ENCODE peak calls at places on chromosomes 6 and 20, in six cellular contexts. One of them, this sample, is unnamed.

GRCh38 chr6:105397987-105398386 is 4.9 kb downstream of the PREP start:
- DNase-seq in body of pancreas: no peak
- DNase-seq in cardiac muscle cell: peak
- DNase-seq in CD8-positive, alpha-beta T cell: no peak
- DNase-seq in astrocyte of the cerebellum: no peak
- DNase-seq in stomach: no peak
- DNase-seq in this sample: no peak

GRCh38 chr6:45970326-45970725 is 45.3 kb downstream of the CLIC5 start:
- DNase-seq in stomach: no peak
- DNase-seq in CD8-positive, alpha-beta T cell: no peak
- DNase-seq in body of pancreas: no peak
- DNase-seq in cardiac muscle cell: no peak
- DNase-seq in astrocyte of the cerebellum: no peak
- DNase-seq in this sample: peak

GRCh38 chr6:151067684-151068596 is 171.8 kb upstream of the AKAP12 start:
- DNase-seq in cardiac muscle cell: no peak
- DNase-seq in body of pancreas: peak
- DNase-seq in astrocyte of the cerebellum: peak
- DNase-seq in stomach: peak
- DNase-seq in CD8-positive, alpha-beta T cell: no peak
- DNase-seq in this sample: peak

GRCh38 chr6:44227138-44227770 is 3.9 kb downstream of the SLC29A1 start:
- DNase-seq in body of pancreas: no peak
- DNase-seq in cardiac muscle cell: no peak
- DNase-seq in CD8-positive, alpha-beta T cell: no peak
- DNase-seq in stomach: no peak
- DNase-seq in astrocyte of the cerebellum: no peak
- DNase-seq in this sample: no peak

GRCh38 chr6:139050770-139051313 is 22.3 kb downstream of the ABRACL start:
- DNase-seq in stomach: no peak
- DNase-seq in CD8-positive, alpha-beta T cell: no peak
- DNase-seq in astrocyte of the cerebellum: no peak
- DNase-seq in cardiac muscle cell: no peak
- DNase-seq in body of pancreas: no peak
- DNase-seq in this sample: no peak

GRCh38 chr20:62524486-62524885 is 48.7 kb upstream of the GATA5 start:
- DNase-seq in cardiac muscle cell: peak
- DNase-seq in astrocyte of the cerebellum: no peak
- DNase-seq in CD8-positive, alpha-beta T cell: no peak
- DNase-seq in stomach: no peak
- DNase-seq in body of pancreas: no peak
- DNase-seq in this sample: no peak

GRCh38 chr6:135196739-135197510 is 15.8 kb downstream of the MYB start:
- DNase-seq in stomach: no peak
- DNase-seq in CD8-positive, alpha-beta T cell: no peak
- DNase-seq in body of pancreas: no peak
- DNase-seq in cardiac muscle cell: no peak
- DNase-seq in astrocyte of the cerebellum: no peak
- DNase-seq in this sample: no peak

GRCh38 chr6:148831064-148831463 is 84.2 kb downstream of the UST start:
- DNase-seq in body of pancreas: no peak
- DNase-seq in cardiac muscle cell: no peak
- DNase-seq in CD8-positive, alpha-beta T cell: no peak
- DNase-seq in stomach: no peak
- DNase-seq in astrocyte of the cerebellum: no peak
- DNase-seq in this sample: no peak

GRCh38 chr6:15996030-15996429 is 132.9 kb upstream of the MYLIP start:
- DNase-seq in cardiac muscle cell: no peak
- DNase-seq in CD8-positive, alpha-beta T cell: no peak
- DNase-seq in astrocyte of the cerebellum: no peak
- DNase-seq in body of pancreas: no peak
- DNase-seq in stomach: no peak
- DNase-seq in this sample: no peak

GRCh38 chr20:44218441-44218840 is 7.9 kb upstream of the OSER1 start:
- DNase-seq in astrocyte of the cerebellum: no peak
- DNase-seq in CD8-positive, alpha-beta T cell: no peak
- DNase-seq in cardiac muscle cell: no peak
- DNase-seq in stomach: no peak
- DNase-seq in body of pancreas: no peak
- DNase-seq in this sample: no peak

GRCh38 chr6:156905801-156906200 is 128.6 kb downstream of the ARID1B start:
- DNase-seq in stomach: no peak
- DNase-seq in cardiac muscle cell: no peak
- DNase-seq in CD8-positive, alpha-beta T cell: no peak
- DNase-seq in astrocyte of the cerebellum: no peak
- DNase-seq in body of pancreas: no peak
- DNase-seq in this sample: no peak

GRCh38 chr6:130724089-130724488 is 103.1 kb upstream of the SMLR1 start:
- DNase-seq in CD8-positive, alpha-beta T cell: no peak
- DNase-seq in stomach: no peak
- DNase-seq in cardiac muscle cell: no peak
- DNase-seq in body of pancreas: no peak
- DNase-seq in astrocyte of the cerebellum: no peak
- DNase-seq in this sample: no peak

GRCh38 chr20:34993941-34994508 is 38.4 kb downstream of the MYH7B start:
- DNase-seq in body of pancreas: no peak
- DNase-seq in astrocyte of the cerebellum: no peak
- DNase-seq in CD8-positive, alpha-beta T cell: no peak
- DNase-seq in cardiac muscle cell: no peak
- DNase-seq in stomach: no peak
- DNase-seq in this sample: no peak

GRCh38 chr6:2197177-2197671 is 48.2 kb downstream of the GMDS start:
- DNase-seq in body of pancreas: no peak
- DNase-seq in astrocyte of the cerebellum: no peak
- DNase-seq in cardiac muscle cell: no peak
- DNase-seq in stomach: no peak
- DNase-seq in CD8-positive, alpha-beta T cell: no peak
- DNase-seq in this sample: no peak

GRCh38 chr6:161798844-161799394 is 525.1 kb upstream of the AGPAT4 start:
- DNase-seq in astrocyte of the cerebellum: no peak
- DNase-seq in cardiac muscle cell: no peak
- DNase-seq in stomach: no peak
- DNase-seq in CD8-positive, alpha-beta T cell: no peak
- DNase-seq in body of pancreas: no peak
- DNase-seq in this sample: no peak

GRCh38 chr6:113495521-113495920 is 361.6 kb upstream of the MARCKS start:
- DNase-seq in body of pancreas: no peak
- DNase-seq in cardiac muscle cell: no peak
- DNase-seq in astrocyte of the cerebellum: peak
- DNase-seq in stomach: no peak
- DNase-seq in CD8-positive, alpha-beta T cell: no peak
- DNase-seq in this sample: no peak

GRCh38 chr6:33162471-33162870 is 29.8 kb downstream of the COL11A2 start:
- DNase-seq in CD8-positive, alpha-beta T cell: no peak
- DNase-seq in astrocyte of the cerebellum: no peak
- DNase-seq in stomach: no peak
- DNase-seq in body of pancreas: no peak
- DNase-seq in cardiac muscle cell: no peak
- DNase-seq in this sample: no peak

GRCh38 chr6:18748314-18748713 is 361.2 kb downstream of the RNF144B start:
- DNase-seq in CD8-positive, alpha-beta T cell: no peak
- DNase-seq in astrocyte of the cerebellum: no peak
- DNase-seq in cardiac muscle cell: no peak
- DNase-seq in body of pancreas: no peak
- DNase-seq in stomach: no peak
- DNase-seq in this sample: no peak

GRCh38 chr6:26199773-26200728 is 112.8 kb downstream of the HFE start:
- DNase-seq in CD8-positive, alpha-beta T cell: no peak
- DNase-seq in cardiac muscle cell: no peak
- DNase-seq in astrocyte of the cerebellum: no peak
- DNase-seq in stomach: no peak
- DNase-seq in body of pancreas: no peak
- DNase-seq in this sample: no peak

GRCh38 chr6:35304299-35304698 is 6.7 kb downstream of the DEF6 start:
- DNase-seq in cardiac muscle cell: no peak
- DNase-seq in astrocyte of the cerebellum: no peak
- DNase-seq in CD8-positive, alpha-beta T cell: no peak
- DNase-seq in body of pancreas: no peak
- DNase-seq in stomach: no peak
- DNase-seq in this sample: no peak

GRCh38 chr6:46244670-46245069 is 73.9 kb upstream of the ENPP5 start:
- DNase-seq in astrocyte of the cerebellum: no peak
- DNase-seq in stomach: no peak
- DNase-seq in cardiac muscle cell: peak
- DNase-seq in CD8-positive, alpha-beta T cell: no peak
- DNase-seq in body of pancreas: no peak
- DNase-seq in this sample: no peak

GRCh38 chr20:51750037-51750769 is 18.0 kb downstream of the ATP9A start:
- DNase-seq in stomach: peak
- DNase-seq in astrocyte of the cerebellum: peak
- DNase-seq in body of pancreas: peak
- DNase-seq in cardiac muscle cell: no peak
- DNase-seq in CD8-positive, alpha-beta T cell: no peak
- DNase-seq in this sample: peak

GRCh38 chr20:5509803-5510202 is 193.0 kb upstream of the PROKR2 start:
- DNase-seq in body of pancreas: no peak
- DNase-seq in cardiac muscle cell: no peak
- DNase-seq in stomach: no peak
- DNase-seq in CD8-positive, alpha-beta T cell: no peak
- DNase-seq in astrocyte of the cerebellum: no peak
- DNase-seq in this sample: no peak

GRCh38 chr20:58274384-58274783 is 35.1 kb upstream of the RAB22A start:
- DNase-seq in body of pancreas: no peak
- DNase-seq in CD8-positive, alpha-beta T cell: no peak
- DNase-seq in cardiac muscle cell: no peak
- DNase-seq in astrocyte of the cerebellum: no peak
- DNase-seq in stomach: no peak
- DNase-seq in this sample: no peak
- H3K4me3 ChIP-seq in body of pancreas: no peak
- H3K4me3 ChIP-seq in CD8-positive, alpha-beta T cell: no peak
- H3K4me3 ChIP-seq in cardiac muscle cell: no peak
- H3K4me3 ChIP-seq in astrocyte of the cerebellum: no peak
- H3K4me3 ChIP-seq in stomach: no peak
- H3K4me3 ChIP-seq in this sample: no peak

DNA sequence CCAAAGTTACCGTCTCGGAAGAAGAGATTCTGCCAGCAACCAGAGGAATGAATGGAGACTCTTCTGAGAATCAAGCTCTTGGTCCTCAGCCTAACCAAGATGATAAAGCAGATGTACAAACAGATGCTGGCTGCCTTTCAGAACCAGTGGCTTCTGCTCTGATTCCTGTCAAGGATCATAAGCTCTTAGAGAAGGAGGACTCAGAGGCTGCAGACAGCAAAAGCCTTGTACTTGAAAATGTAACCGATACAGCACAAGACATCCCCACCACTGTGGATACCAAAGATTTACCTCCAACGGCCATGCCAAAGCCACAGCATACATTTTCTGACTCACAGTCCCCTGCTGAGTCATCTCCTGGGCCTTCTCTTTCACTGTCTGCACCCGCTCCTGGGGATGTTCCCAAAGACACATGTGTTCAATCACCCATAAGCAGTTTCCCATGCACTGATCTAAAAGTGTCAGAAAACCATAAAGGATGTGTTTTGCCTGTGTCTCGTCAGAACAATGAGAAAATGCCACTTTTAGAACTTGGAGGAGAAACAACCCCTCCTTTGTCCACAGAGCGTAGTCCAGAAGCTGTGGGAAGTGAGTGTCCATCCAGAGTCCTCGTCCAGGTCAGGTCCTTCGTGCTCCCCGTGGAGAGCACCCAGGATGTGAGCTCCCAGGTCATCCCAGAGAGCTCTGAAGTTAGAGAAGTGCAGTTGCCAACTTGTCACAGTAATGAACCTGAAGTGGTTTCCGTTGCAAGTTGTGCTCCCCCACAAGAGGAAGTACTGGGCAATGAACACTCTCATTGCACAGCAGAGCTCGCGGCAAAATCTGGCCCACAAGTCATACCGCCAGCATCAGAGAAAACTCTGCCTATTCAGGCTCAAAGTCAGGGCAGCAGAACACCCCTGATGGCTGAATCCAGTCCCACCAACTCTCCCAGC is 109.6 kb downstream of the RTN4IP1 start:
- DNase-seq in astrocyte of the cerebellum: peak
- DNase-seq in stomach: peak
- DNase-seq in body of pancreas: no peak
- DNase-seq in CD8-positive, alpha-beta T cell: peak
- DNase-seq in cardiac muscle cell: no peak
- DNase-seq in this sample: peak
- H3K4me3 ChIP-seq in astrocyte of the cerebellum: peak
- H3K4me3 ChIP-seq in stomach: no peak
- H3K4me3 ChIP-seq in body of pancreas: no peak
- H3K4me3 ChIP-seq in CD8-positive, alpha-beta T cell: peak
- H3K4me3 ChIP-seq in cardiac muscle cell: no peak
- H3K4me3 ChIP-seq in this sample: no peak

GRCh38 chr20:63846938-63847373 is 14.3 kb upstream of the ABHD16B start:
- DNase-seq in stomach: no peak
- DNase-seq in astrocyte of the cerebellum: no peak
- DNase-seq in body of pancreas: no peak
- DNase-seq in cardiac muscle cell: no peak
- DNase-seq in CD8-positive, alpha-beta T cell: no peak
- DNase-seq in this sample: no peak

GRCh38 chr20:63848003-63848911 is 13.0 kb upstream of the ABHD16B start:
- DNase-seq in CD8-positive, alpha-beta T cell: no peak
- DNase-seq in stomach: no peak
- DNase-seq in body of pancreas: no peak
- DNase-seq in cardiac muscle cell: no peak
- DNase-seq in astrocyte of the cerebellum: no peak
- DNase-seq in this sample: no peak

GRCh38 chr20:63847374-63848002 is 13.8 kb upstream of the ABHD16B start:
- DNase-seq in stomach: no peak
- DNase-seq in cardiac muscle cell: no peak
- DNase-seq in astrocyte of the cerebellum: no peak
- DNase-seq in body of pancreas: no peak
- DNase-seq in CD8-positive, alpha-beta T cell: no peak
- DNase-seq in this sample: no peak

GRCh38 chr20:63844384-63845025 is 13.4 kb upstream of the ZBTB46 start:
- DNase-seq in CD8-positive, alpha-beta T cell: no peak
- DNase-seq in cardiac muscle cell: no peak
- DNase-seq in astrocyte of the cerebellum: no peak
- DNase-seq in stomach: no peak
- DNase-seq in body of pancreas: no peak
- DNase-seq in this sample: no peak

DNA sequence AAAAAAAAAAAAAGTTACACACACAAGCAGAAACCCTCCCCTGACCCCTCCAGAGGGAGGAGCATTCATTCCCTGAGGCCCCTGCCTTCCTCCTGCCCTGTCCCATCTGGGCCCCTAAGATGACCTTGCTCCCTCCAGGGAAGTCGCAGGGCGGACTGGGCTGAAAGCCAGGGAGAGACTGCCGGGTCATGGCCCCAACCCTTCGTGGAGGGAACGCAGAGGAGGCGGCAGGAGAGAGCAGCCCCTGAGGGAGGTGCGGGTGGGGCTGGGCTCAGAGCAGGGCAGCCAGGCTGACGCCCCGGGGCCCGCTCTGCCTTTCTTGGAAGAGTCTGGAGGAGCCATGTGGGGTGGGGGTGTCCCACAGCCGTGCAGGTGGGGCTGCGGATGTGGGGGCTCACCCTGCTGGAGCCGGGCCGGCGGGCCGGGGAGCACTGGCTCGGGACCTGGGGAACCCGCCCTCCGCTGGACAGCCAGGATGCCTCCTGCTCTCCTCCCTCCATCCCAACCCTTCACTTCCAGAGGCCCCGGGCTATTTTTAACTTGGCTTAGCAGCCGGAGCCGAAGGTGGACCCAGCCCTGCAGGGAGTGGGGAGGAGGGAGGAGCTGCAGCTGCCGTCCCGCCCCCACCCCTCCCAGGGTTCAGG is 15.0 kb upstream of the ABHD16B start:
- DNase-seq in cardiac muscle cell: peak
- DNase-seq in stomach: no peak
- DNase-seq in CD8-positive, alpha-beta T cell: no peak
- DNase-seq in astrocyte of the cerebellum: no peak
- DNase-seq in body of pancreas: no peak
- DNase-seq in this sample: no peak
- H3K4me3 ChIP-seq in cardiac muscle cell: peak
- H3K4me3 ChIP-seq in stomach: no peak
- H3K4me3 ChIP-seq in CD8-positive, alpha-beta T cell: no peak
- H3K4me3 ChIP-seq in astrocyte of the cerebellum: peak
- H3K4me3 ChIP-seq in body of pancreas: no peak
- H3K4me3 ChIP-seq in this sample: no peak

GRCh38 chr6:119345114-119345513 is 4.4 kb downstream of the MAN1A1 start:
- DNase-seq in cardiac muscle cell: no peak
- DNase-seq in CD8-positive, alpha-beta T cell: no peak
- DNase-seq in stomach: no peak
- DNase-seq in body of pancreas: no peak
- DNase-seq in astrocyte of the cerebellum: no peak
- DNase-seq in this sample: no peak
- H3K4me3 ChIP-seq in cardiac muscle cell: no peak
- H3K4me3 ChIP-seq in CD8-positive, alpha-beta T cell: no peak
- H3K4me3 ChIP-seq in stomach: no peak
- H3K4me3 ChIP-seq in body of pancreas: no peak
- H3K4me3 ChIP-seq in astrocyte of the cerebellum: no peak
- H3K4me3 ChIP-seq in this sample: no peak

This sample was measured in transverse colon.